ENCODE peak calls at places on chromosomes 7 and 10, in ten cellular contexts. R is ovary, X is testis, V is HFF-Myc, B is HepG2, A is astrocyte of the spinal cord, Q is left ventricle myocardium inferior, I is fibroblast of lung, H is right lobe of liver, J is A673. Z is an unnamed sample.

GRCh38 chr10:71666607-71667373 is 52.8 kb downstream of the C10orf105 start:
- DNase-seq in A (no peak), X (no peak), I (peak), J (no peak), Q (no peak), R (no peak), V (no peak), B (no peak), H (no peak), Z (no peak)

GRCh38 chr7:542935-543789 is 23.5 kb upstream of the PDGFA start:
- DNase-seq in V (no peak), B (peak), H (no peak), J (no peak), X (no peak), R (no peak), I (peak), A (peak), Q (no peak), Z (no peak)

GRCh38 chr7:134865001-134865845 is 85.8 kb downstream of the CALD1 start:
- DNase-seq in V (peak), H (no peak), X (no peak), J (peak), R (no peak), I (peak), Q (no peak), A (peak), B (no peak), Z (no peak)

GRCh38 chr10:22319559-22320558 is 1.0 kb upstream of the BMI1 start:
- DNase-seq in I (no peak), H (no peak), Q (no peak), V (no peak), R (no peak), B (no peak), A (no peak), J (no peak), X (no peak), Z (no peak)

GRCh38 chr7:158885624-158886023 is 29.3 kb downstream of the DYNC2I1 start:
- DNase-seq in J (peak), H (no peak), X (no peak), A (peak), B (peak), V (no peak), R (no peak), I (no peak), Q (no peak), Z (no peak)

GRCh38 chr10:112755446-112756117 is 194.5 kb upstream of the TCF7L2 start:
- DNase-seq in V (no peak), H (no peak), J (no peak), A (no peak), R (no peak), X (peak), Q (no peak), I (peak), B (peak), Z (no peak)

GRCh38 chr7:47571355-47572100 is 10.4 kb downstream of the TNS3 start:
- DNase-seq in I (peak), J (no peak), V (no peak), H (peak), A (peak), B (peak), Q (peak), X (peak), R (peak), Z (peak)

GRCh38 chr7:22419488-22419887 is 62.5 kb upstream of the RAPGEF5 start:
- DNase-seq in J (no peak), R (no peak), V (no peak), A (no peak), X (no peak), Q (no peak), I (no peak), H (no peak), B (peak), Z (no peak)

GRCh38 chr10:62194924-62195674 is 73.5 kb downstream of the RTKN2 start:
- DNase-seq in H (no peak), B (no peak), I (no peak), R (no peak), Q (no peak), A (no peak), J (peak), V (no peak), X (no peak), Z (no peak)

GRCh38 chr10:122034149-122034756 is 45.3 kb downstream of the TACC2 start:
- DNase-seq in H (no peak), J (peak), R (no peak), I (peak), B (no peak), A (no peak), V (no peak), Q (no peak), X (no peak), Z (no peak)

GRCh38 chr7:107559864-107560263 is 3.9 kb downstream of the COG5 start:
- DNase-seq in R (no peak), J (peak), Q (no peak), A (peak), I (peak), X (no peak), B (no peak), H (no peak), V (no peak), Z (no peak)

GRCh38 chr10:55400075-55400474 is 599.0 kb upstream of the PCDH15 start:
- DNase-seq in H (no peak), X (no peak), V (no peak), J (no peak), Q (no peak), A (no peak), R (no peak), I (peak), B (no peak), Z (no peak)

GRCh38 chr10:64215088-64215487 is 693.9 kb downstream of the REEP3 start:
- DNase-seq in B (no peak), I (no peak), V (no peak), R (no peak), X (no peak), A (no peak), J (no peak), Q (no peak), H (no peak), Z (no peak)

GRCh38 chr10:125102216-125102615 is 58.1 kb downstream of the CTBP2 start:
- DNase-seq in A (peak), Q (no peak), B (peak), H (no peak), I (peak), V (no peak), J (no peak), R (peak), X (no peak), Z (no peak)

GRCh38 chr10:46516660-46517416 is 39.6 kb downstream of the GPRIN2 start:
- DNase-seq in A (peak), X (peak), V (peak), R (peak), Q (no peak), J (peak), H (peak), I (peak), B (no peak), Z (no peak)

GRCh38 chr10:338176-339037 is 203.2 kb downstream of the ZMYND11 start:
- DNase-seq in V (no peak), H (peak), B (no peak), Q (no peak), A (peak), R (no peak), X (no peak), J (no peak), I (peak), Z (no peak)

GRCh38 chr7:73560035-73560835 is 2.7 kb upstream of the BCL7B start:
- DNase-seq in A (peak), H (no peak), X (no peak), I (peak), R (no peak), Q (no peak), V (peak), B (peak), J (no peak), Z (no peak)

GRCh38 chr10:132383751-132384181 is 13.2 kb upstream of the PWWP2B start:
- DNase-seq in J (no peak), I (no peak), B (no peak), R (peak), A (no peak), H (peak), Q (no peak), X (no peak), V (no peak), Z (no peak)

GRCh38 chr7:4345004-4345403 is 337.1 kb upstream of the FOXK1 start:
- DNase-seq in X (no peak), B (peak), Q (no peak), R (no peak), A (no peak), J (no peak), V (no peak), I (no peak), H (no peak), Z (no peak)

GRCh38 chr10:3500408-3500856 is 284.6 kb downstream of the KLF6 start:
- DNase-seq in H (no peak), X (peak), I (peak), J (peak), V (no peak), A (peak), B (peak), Q (peak), R (peak), Z (peak)

GRCh38 chr7:33764752-33765451 is 140.4 kb upstream of the BMPER start:
- DNase-seq in H (no peak), J (no peak), I (peak), A (peak), V (no peak), B (peak), X (no peak), R (no peak), Q (no peak), Z (no peak)

GRCh38 chr7:102097601-102098161 is 189.0 kb upstream of the SH2B2 start:
- DNase-seq in R (no peak), B (no peak), I (no peak), Q (no peak), X (no peak), V (no peak), J (no peak), H (no peak), A (no peak), Z (no peak)

GRCh38 chr7:50303894-50304157 is 690 bp upstream of the IKZF1 start:
- DNase-seq in H (no peak), B (no peak), I (no peak), A (no peak), R (no peak), X (no peak), V (no peak), Q (no peak), J (no peak), Z (no peak)
- H3K4me3 ChIP-seq in H (peak), B (peak), I (no peak), A (no peak), R (no peak), X (peak), V (no peak), Q (peak), J (peak), Z (peak)

GRCh38 chr7:97844036-97844435 is 28.2 kb downstream of the ASNS start:
- DNase-seq in A (no peak), Q (no peak), V (no peak), I (no peak), J (peak), B (peak), H (no peak), X (no peak), R (no peak), Z (no peak)
- TF ChIP-seq CTCF in A (no peak), Q (no peak), V (no peak), I (no peak), J (peak), B (no peak), H (no peak), X (no peak), R (no peak), Z (no peak)

GRCh38 chr7:45089314-45089891 is 634 bp upstream of the NACAD start:
- DNase-seq in I (peak), H (no peak), R (peak), X (peak), Q (peak), B (no peak), A (peak), J (peak), V (no peak), Z (peak)
- H3K4me3 ChIP-seq in I (peak), H (peak), R (peak), X (peak), Q (peak), B (peak), A (peak), J (peak), V (peak), Z (peak)

GRCh38 chr10:17151716-17152115 is 22.1 kb upstream of the CUBN start:
- DNase-seq in V (no peak), J (no peak), B (no peak), Q (no peak), A (no peak), R (no peak), I (no peak), H (no peak), X (no peak), Z (no peak)
- TF ChIP-seq CTCF in V (no peak), J (no peak), B (no peak), Q (no peak), A (no peak), R (no peak), I (no peak), H (no peak), X (no peak), Z (no peak)

Z was measured in heart right ventricle.